ENCODE peak calls at places on chromosome 12, in seven cellular contexts. V, B, W, D, T, Q and K are unnamed samples.

GRCh38 chr12:79874665-79875064 is 60.2 kb downstream of the PPP1R12A start:
- DNase-seq in V (no peak), B (no peak), W (no peak), D (no peak), T (no peak), Q (no peak), K (no peak)

GRCh38 chr12:32399373-32400113 is at the start of gene FGD4:
- DNase-seq in V (peak), B (peak), W (peak), D (peak), T (peak), Q (peak), K (peak)

GRCh38 chr12:53221203-53222076 is 10.6 kb downstream of the RARG start:
- DNase-seq in V (peak), B (peak), W (no peak), D (peak), T (peak), Q (no peak), K (no peak)

GRCh38 chr12:111100554-111100953 is 180.2 kb upstream of the MYL2 start:
- DNase-seq in V (no peak), B (no peak), W (no peak), D (no peak), T (no peak), Q (no peak), K (no peak)

GRCh38 chr12:132506730-132507538 is 17.0 kb downstream of the FBRSL1 start:
- DNase-seq in V (no peak), B (peak), W (peak), D (peak), T (peak), Q (no peak), K (no peak)

GRCh38 chr12:110744176-110744575 is 1.5 kb upstream of the PPP1CC start:
- DNase-seq in V (no peak), B (peak), W (no peak), D (peak), T (peak), Q (peak), K (peak)

GRCh38 chr12:45309826-45310626 is 94.1 kb downstream of the ANO6 start:
- DNase-seq in V (peak), B (peak), W (no peak), D (no peak), T (peak), Q (no peak), K (no peak)

GRCh38 chr12:41531147-41531829 is 343.2 kb downstream of the PDZRN4 start:
- DNase-seq in V (no peak), B (no peak), W (no peak), D (peak), T (no peak), Q (no peak), K (no peak)

GRCh38 chr12:48022676-48023385 is 18.6 kb upstream of the COL2A1 start:
- DNase-seq in V (no peak), B (no peak), W (no peak), D (no peak), T (no peak), Q (no peak), K (no peak)

GRCh38 chr12:94445662-94446061 is 14.0 kb downstream of the CEP83 start:
- DNase-seq in V (no peak), B (no peak), W (no peak), D (no peak), T (peak), Q (no peak), K (no peak)

GRCh38 chr12:67080637-67081036 is 188.5 kb upstream of the CAND1 start:
- DNase-seq in V (no peak), B (no peak), W (no peak), D (no peak), T (no peak), Q (no peak), K (no peak)

GRCh38 chr12:5051913-5052312 is 8.2 kb downstream of the KCNA5 start:
- DNase-seq in V (peak), B (no peak), W (no peak), D (no peak), T (no peak), Q (no peak), K (no peak)

GRCh38 chr12:113766880-113767878 is 198.9 kb downstream of the RBM19 start:
- DNase-seq in V (no peak), B (peak), W (peak), D (no peak), T (peak), Q (peak), K (peak)